ENCODE peak calls at places on chromosomes 6 and 20, in four cellular contexts. S is adrenal gland, B is epithelial cell of esophagus, J is tibial artery. L is an unnamed sample.

GRCh38 chr6:169775321-169775720 is 23.9 kb downstream of the ERMARD start:
- DNase-seq in S (no peak), B (no peak), J (peak), L (no peak)

GRCh38 chr6:143060806-143061596 is at the start of gene AIG1:
- DNase-seq in S (peak), B (no peak), J (peak), L (no peak)

GRCh38 chr6:142301421-142302391 is at the start of gene ADGRG6:
- DNase-seq in S (peak), B (peak), J (peak), L (peak)

GRCh38 chr6:79634491-79634890 is 3.4 kb downstream of the SH3BGRL2 start:
- DNase-seq in S (no peak), B (no peak), J (no peak), L (no peak)

GRCh38 chr20:53149652-53150205 is 177.6 kb downstream of the TSHZ2 start:
- DNase-seq in S (no peak), B (no peak), J (no peak), L (no peak)

GRCh38 chr6:163232015-163232523 is 182.4 kb upstream of the QKI start:
- DNase-seq in S (no peak), B (no peak), J (no peak), L (no peak)

GRCh38 chr20:46145646-46146045 is 27.5 kb downstream of the CD40 start:
- DNase-seq in S (no peak), B (no peak), J (no peak), L (no peak)

GRCh38 chr6:108561742-108562502 is 1.2 kb downstream of the FOXO3 start:
- DNase-seq in S (peak), B (peak), J (peak), L (peak)

GRCh38 chr6:7200598-7201443 is 93.1 kb downstream of the RREB1 start:
- DNase-seq in S (no peak), B (peak), J (no peak), L (no peak)

GRCh38 chr6:21064716-21065340 is 528.7 kb upstream of the SOX4 start:
- DNase-seq in S (no peak), B (no peak), J (no peak), L (no peak)

GRCh38 chr6:5175195-5175594 is 85.6 kb downstream of the LYRM4 start:
- DNase-seq in S (no peak), B (peak), J (no peak), L (peak)

GRCh38 chr20:25378884-25379733 is 11.5 kb downstream of the ABHD12 start:
- DNase-seq in S (no peak), B (no peak), J (no peak), L (no peak)

GRCh38 chr6:165245716-165246115 is 63.7 kb downstream of the C6orf118 start:
- DNase-seq in S (no peak), B (peak), J (no peak), L (no peak)

GRCh38 chr20:50815162-50815989 is 20.5 kb downstream of the BCAS4 start:
- DNase-seq in S (no peak), B (peak), J (peak), L (peak)

GRCh38 chr6:170378502-170378901 is 71.9 kb downstream of the FAM120B start:
- DNase-seq in S (no peak), B (no peak), J (no peak), L (no peak)

GRCh38 chr6:39891353-39891752 is 42.9 kb downstream of the MOCS1 start:
- DNase-seq in S (no peak), B (no peak), J (no peak), L (no peak)

GRCh38 chr6:159039885-159040258 is 4.9 kb downstream of the TAGAP start:
- DNase-seq in S (no peak), B (no peak), J (no peak), L (no peak)

GRCh38 chr6:159036673-159037072 is 8.1 kb downstream of the TAGAP start:
- DNase-seq in S (no peak), B (no peak), J (no peak), L (no peak)

GRCh38 chr6:159037746-159038290 is 7.0 kb downstream of the TAGAP start:
- DNase-seq in S (no peak), B (peak), J (no peak), L (no peak)

GRCh38 chr6:159041181-159041580 is 3.6 kb downstream of the TAGAP start:
- DNase-seq in S (no peak), B (no peak), J (no peak), L (no peak)

DNA sequence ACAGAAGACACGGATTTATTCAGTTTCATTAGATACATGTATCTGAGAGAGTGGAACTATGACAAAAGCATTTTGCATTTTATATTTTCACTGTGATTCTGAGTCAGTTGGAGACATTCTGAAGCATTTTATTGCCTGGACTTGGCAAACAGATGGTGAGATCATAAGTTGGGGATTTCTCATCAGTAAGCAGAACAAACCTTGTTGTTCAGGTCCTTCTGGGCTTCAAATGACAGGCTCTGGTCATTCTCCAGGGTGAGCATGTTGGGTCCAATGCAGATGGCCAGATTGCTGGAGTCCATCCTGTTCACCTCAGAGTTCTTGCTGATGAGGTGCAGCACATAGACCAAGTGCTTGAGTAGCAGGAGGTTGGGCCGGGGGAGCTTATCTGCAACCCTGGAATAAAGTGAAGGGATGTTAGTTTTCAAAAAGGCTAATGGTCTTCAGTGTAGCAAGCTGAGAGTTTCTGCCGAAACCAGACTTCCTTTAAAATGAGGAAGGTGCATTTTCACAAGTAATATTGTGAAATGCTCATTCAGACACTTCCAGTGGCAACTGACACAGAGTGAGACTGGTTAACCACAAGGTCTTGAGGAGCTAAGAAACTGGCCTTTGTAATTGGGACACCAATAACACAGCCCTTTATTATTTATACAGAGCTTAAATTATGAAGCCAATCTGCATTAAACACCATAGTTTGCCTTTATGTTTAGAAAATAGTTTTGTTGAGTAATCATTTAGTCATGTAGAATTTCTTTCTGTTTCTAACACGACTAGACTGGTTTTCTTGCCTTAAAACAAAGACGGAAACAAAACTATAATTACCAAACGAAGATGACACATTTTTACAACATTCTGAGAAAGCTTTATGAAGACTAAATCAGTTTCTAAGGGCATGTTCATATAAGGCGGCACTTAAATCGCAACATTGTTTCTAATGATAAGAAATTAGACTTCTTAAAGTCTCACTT is 5.6 kb downstream of the TAGAP start:
- DNase-seq in S (no peak), B (peak), J (no peak), L (peak)
- H3K4me3 ChIP-seq in S (no peak), B (no peak), J (no peak), L (no peak)

DNA sequence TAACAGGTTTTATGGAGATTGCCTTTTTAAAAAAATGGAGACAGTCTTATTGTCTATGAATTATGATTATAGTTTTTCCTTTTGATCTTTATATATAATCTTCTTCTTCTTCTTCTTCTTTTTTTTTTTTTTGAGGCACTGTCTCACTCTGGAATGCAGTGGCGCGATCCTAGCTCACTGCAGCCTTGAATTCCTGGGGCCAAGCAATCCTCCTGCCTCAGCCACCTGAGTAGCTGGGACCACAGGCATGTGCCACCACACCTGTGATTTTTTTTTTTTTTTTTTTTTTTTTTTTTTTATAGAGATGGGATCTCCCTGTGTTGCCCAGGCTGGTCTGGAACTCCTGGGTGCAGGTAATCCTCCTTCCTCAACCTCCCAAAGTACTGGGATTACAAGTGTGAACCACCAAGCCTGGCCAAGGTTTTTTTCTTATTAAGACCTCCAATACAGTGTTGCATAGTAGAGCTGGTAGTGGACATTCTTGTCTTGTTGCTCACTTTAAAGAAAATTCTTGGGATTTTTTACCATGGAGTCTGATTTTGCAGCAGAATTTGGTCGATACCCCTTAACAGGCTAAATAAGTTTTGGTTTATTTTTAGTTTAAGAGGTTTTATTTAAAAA is 46.5 kb downstream of the STK4 start:
- DNase-seq in S (no peak), B (peak), J (no peak), L (peak)
- TF ChIP-seq CTCF in S (no peak), B (no peak), J (no peak), L (no peak)

GRCh38 chr6:138795809-138796469 is at the start of gene ECT2L:
- DNase-seq in S (peak), B (peak), J (peak), L (peak)
- H3K4me3 ChIP-seq in S (no peak), B (peak), J (peak), L (peak)

GRCh38 chr6:167120557-167121030 is 2.3 kb upstream of the CCR6 start:
- DNase-seq in S (no peak), B (no peak), J (no peak), L (no peak)

GRCh38 chr6:167121471-167121870 is 1.4 kb upstream of the CCR6 start:
- DNase-seq in S (no peak), B (no peak), J (no peak), L (no peak)

GRCh38 chr6:167118839-167119238 is 4.1 kb upstream of the CCR6 start:
- DNase-seq in S (no peak), B (no peak), J (no peak), L (no peak)

GRCh38 chr6:167118006-167118405 is 4.9 kb upstream of the CCR6 start:
- DNase-seq in S (no peak), B (no peak), J (no peak), L (no peak)

DNA sequence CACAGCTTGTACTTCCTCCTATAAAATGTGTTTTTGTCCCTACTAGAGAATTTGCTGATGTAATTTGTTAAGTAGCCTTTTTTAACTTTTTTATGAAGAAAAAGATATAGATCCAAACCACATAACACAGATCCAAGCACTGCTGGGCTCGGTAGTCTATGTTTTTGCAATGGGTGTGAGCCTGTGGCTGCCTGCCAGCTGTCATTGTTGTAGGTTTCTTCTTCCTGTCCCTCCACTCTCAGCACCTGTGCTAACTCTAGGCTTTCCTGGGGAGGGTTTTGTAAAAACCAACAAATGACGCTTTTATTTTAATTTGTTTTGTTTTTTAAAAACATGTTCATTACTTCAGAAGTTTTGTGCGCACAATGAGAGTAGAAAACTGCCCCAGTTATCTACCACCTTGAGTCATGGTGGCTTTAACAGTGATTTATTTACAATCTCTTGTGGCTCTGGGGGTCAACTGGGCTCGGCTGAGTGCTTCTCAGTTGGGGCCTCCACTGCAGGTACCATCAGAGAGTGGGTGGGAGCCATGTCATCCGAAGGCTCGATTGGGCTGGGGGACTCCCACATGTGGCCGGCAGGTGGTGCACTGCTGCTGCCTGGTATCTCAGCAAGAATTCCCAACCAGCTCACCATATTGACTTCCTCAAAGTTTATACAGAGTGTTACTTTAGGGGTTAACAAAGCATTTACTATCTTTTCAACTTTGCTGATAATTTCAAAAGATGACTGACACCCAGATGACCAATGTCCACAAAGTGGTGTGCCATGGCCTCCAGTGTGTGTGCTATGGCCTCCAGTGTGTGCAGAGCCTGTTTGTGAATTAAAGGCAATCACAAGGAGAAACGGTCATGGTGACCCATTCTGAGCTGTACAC is 3.0 kb upstream of the CCR6 start:
- DNase-seq in S (no peak), B (no peak), J (no peak), L (no peak)
- TF ChIP-seq CTCF in S (no peak), B (no peak), J (no peak), L (no peak)

DNA sequence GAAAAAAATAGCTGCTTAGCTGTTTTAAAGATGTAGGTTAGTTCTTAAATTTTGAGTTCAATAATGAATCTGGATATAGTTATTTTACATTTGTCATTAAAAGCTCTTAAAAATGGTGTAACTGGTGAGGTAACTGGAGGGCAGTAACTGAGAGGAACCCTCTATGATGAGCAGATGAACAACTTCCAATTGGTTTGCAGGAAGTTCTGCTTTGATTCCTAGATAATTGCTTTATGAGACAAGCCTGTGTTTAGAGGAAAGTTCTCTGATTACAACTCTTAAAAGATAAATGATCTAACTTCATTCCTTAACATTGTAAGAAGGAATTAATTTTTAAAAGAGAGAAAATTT is 8.5 kb downstream of the MYLIP start:
- DNase-seq in S (no peak), B (no peak), J (no peak), L (no peak)
- H3K4me3 ChIP-seq in S (no peak), B (no peak), J (peak), L (no peak)

GRCh38 chr6:131063028-131063763 is at the start of gene EPB41L2:
- DNase-seq in S (peak), B (peak), J (peak), L (peak)
- TF ChIP-seq CTCF in S (peak), B (peak), J (peak), L (no peak)

L was measured in fibroblast of mammary gland.